ENCODE peak calls at places on chromosome 3, in ten cellular contexts. A is BJ, C is fibroblast of pulmonary artery, Z is AG09309, G is epithelial cell of esophagus, V is WERI-Rb-1, S is stomach, T is NB4, M is HFF-Myc, D is fibroblast of lung. I is an unnamed sample.
A peak's percentile ranks its signal among the peaks of the same experiment; 100 is the strongest.

GRCh38 chr3:16828815-16829214 is 55.9 kb upstream of the PLCL2 start:
- DNase-seq in V (peak; percentile 54), Z (peak; percentile 34), C (peak; percentile 81), T (peak; percentile 48), G (peak; percentile 44), S (peak; percentile 50), M (peak; percentile 15), D (peak; percentile 35), A (no peak), I (peak; percentile 30)

GRCh38 chr3:170038434-170039110 is 777 bp downstream of the GPR160 start:
- DNase-seq in M (no peak), T (peak; percentile 65), A (no peak), G (peak; percentile 7), D (no peak), S (peak; percentile 68), V (peak; percentile 52), C (no peak), Z (no peak), I (no peak)

GRCh38 chr3:186235554-186235953 is 126.5 kb downstream of the DGKG start:
- DNase-seq in T (no peak), V (no peak), S (no peak), D (no peak), G (no peak), Z (no peak), M (no peak), C (no peak), A (no peak), I (no peak)

GRCh38 chr3:68560728-68561127 is 371.6 kb downstream of the TAFA4 start:
- DNase-seq in Z (no peak), A (no peak), M (no peak), T (no peak), C (no peak), S (no peak), V (no peak), G (no peak), D (no peak), I (no peak)

GRCh38 chr3:159832024-159832423 is 156.6 kb upstream of the IL12A start:
- DNase-seq in G (no peak), C (no peak), T (peak; percentile 44), V (no peak), S (no peak), Z (no peak), M (no peak), A (no peak), D (no peak), I (no peak)

GRCh38 chr3:164095279-164095678 is 983.0 kb downstream of the SI start:
- DNase-seq in D (no peak), G (no peak), Z (no peak), T (no peak), M (no peak), A (no peak), C (no peak), S (no peak), V (no peak), I (no peak)

GRCh38 chr3:41288785-41289184 is 89.5 kb downstream of the CTNNB1 start:
- DNase-seq in A (no peak), G (no peak), T (no peak), V (no peak), D (no peak), C (no peak), M (no peak), Z (no peak), S (no peak), I (no peak)

GRCh38 chr3:115110830-115111229 is 36.3 kb downstream of the ZBTB20 start:
- DNase-seq in C (no peak), M (no peak), G (no peak), Z (no peak), A (no peak), S (no peak), T (no peak), D (no peak), V (no peak), I (no peak)

GRCh38 chr3:64229903-64230302 is 4.6 kb upstream of the PRICKLE2 start:
- DNase-seq in M (no peak), S (no peak), T (no peak), A (no peak), D (peak; percentile 81), V (no peak), Z (no peak), C (no peak), G (peak; percentile 54), I (peak; percentile 17)

GRCh38 chr3:18007980-18008379 is 265.5 kb upstream of the TBC1D5 start:
- DNase-seq in C (peak; percentile 42), D (peak; percentile 86), V (no peak), Z (peak; percentile 81), M (no peak), T (no peak), A (peak; percentile 9), G (no peak), S (no peak), I (no peak)

GRCh38 chr3:42256135-42256819 is 9.7 kb downstream of the CCK start:
- DNase-seq in M (no peak), V (no peak), C (peak; percentile 32), A (no peak), S (no peak), T (no peak), G (peak; percentile 86), Z (no peak), D (peak; percentile 87), I (peak; percentile 60)

GRCh38 chr3:173916799-173917198 is 519.3 kb downstream of the NLGN1 start:
- DNase-seq in M (no peak), A (no peak), S (no peak), T (no peak), C (no peak), D (no peak), V (no peak), G (no peak), Z (no peak), I (no peak)

GRCh38 chr3:112926000-112926399 is 48.9 kb downstream of the CD200R1 start:
- DNase-seq in A (no peak), M (no peak), Z (no peak), D (no peak), S (no peak), T (no peak), G (no peak), V (no peak), C (no peak), I (no peak)

GRCh38 chr3:123499316-123499715 is 50.4 kb upstream of the ADCY5 start:
- DNase-seq in V (no peak), M (no peak), D (peak; percentile 77), S (no peak), G (no peak), Z (peak; percentile 24), T (no peak), A (peak; percentile 24), C (peak; percentile 45), I (peak; percentile 60)

GRCh38 chr3:89851974-89852621 is 744.7 kb downstream of the EPHA3 start:
- DNase-seq in S (peak; percentile 45), T (peak; percentile 47), A (no peak), D (peak; percentile 24), M (peak; percentile 2), C (peak; percentile 49), Z (no peak), G (peak; percentile 43), V (peak; percentile 82), I (no peak)

DNA sequence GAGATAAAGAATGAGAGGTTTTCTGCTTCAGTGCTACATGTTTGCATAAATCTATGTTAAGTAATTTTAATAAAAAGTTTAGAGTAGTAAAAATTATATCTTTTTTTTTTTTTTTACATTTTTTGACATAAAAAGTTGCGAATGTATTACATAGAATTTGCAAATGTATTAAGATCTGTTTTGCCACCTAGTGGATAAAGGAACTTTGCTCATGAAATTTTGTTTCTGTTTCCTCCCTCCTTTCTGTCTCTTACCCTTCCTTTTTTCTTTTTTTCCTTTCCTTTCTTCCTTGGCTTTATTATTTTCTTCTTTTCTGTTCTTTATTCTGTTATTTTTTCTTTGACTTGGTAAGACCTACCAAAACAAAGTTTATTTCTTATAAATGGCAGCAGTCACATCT is 58.5 kb upstream of the UTS2B start:
- DNase-seq in V (no peak), C (peak; percentile 50), A (no peak), D (no peak), S (no peak), M (no peak), Z (no peak), G (no peak), T (no peak), I (no peak)
- TF ChIP-seq CTCF in V (no peak), C (peak; percentile 40), A (peak; percentile 15), D (peak; percentile 35), S (peak; percentile 8), M (peak; percentile 4), Z (peak; percentile 31), G (peak; percentile 32), T (no peak), I (peak; percentile 51)

DNA sequence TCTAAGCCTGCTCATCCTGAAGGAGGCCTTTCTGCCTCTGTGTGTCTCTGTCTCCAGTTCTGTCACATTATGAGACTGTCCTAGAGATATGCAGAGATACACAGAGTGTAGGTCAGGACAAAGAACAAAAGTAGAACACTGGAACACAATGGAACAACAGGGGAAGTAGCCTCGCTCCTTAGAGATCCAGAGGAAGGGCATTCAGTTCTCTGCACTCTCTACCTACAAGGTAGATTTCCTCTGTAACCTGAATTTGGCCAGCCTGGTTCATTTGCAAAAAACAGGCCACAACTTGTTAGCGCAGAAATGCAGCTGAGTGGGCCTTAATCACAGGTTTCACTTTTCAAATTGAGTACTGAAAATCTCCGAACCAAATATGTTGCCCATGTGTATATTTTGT is 19.4 kb downstream of the NEK10 start:
- DNase-seq in G (peak; percentile 76), D (no peak), C (no peak), M (no peak), S (no peak), T (no peak), Z (no peak), A (no peak), V (no peak), I (no peak)
- H3K4me3 ChIP-seq in G (no peak overlapping the region), D (no peak overlapping the region), C (no peak overlapping the region), M (no peak overlapping the region), S (no peak overlapping the region), T (no peak overlapping the region), Z (no peak overlapping the region), A (no peak overlapping the region), V (no peak overlapping the region), I (no peak overlapping the region)

GRCh38 chr3:107241217-107241616 is 136.0 kb upstream of the CCDC54 start:
- DNase-seq in Z (no peak), T (peak; percentile 15), V (peak; percentile 29), G (peak; percentile 48), A (no peak), D (peak; percentile 21), S (peak; percentile 32), M (no peak), C (peak; percentile 41), I (peak; percentile 8)
- TF ChIP-seq CTCF in Z (no peak), T (no peak), V (no peak), G (peak; percentile 19), A (peak; percentile 21), D (peak; percentile 10), S (no peak), M (no peak), C (no peak), I (no peak)

DNA sequence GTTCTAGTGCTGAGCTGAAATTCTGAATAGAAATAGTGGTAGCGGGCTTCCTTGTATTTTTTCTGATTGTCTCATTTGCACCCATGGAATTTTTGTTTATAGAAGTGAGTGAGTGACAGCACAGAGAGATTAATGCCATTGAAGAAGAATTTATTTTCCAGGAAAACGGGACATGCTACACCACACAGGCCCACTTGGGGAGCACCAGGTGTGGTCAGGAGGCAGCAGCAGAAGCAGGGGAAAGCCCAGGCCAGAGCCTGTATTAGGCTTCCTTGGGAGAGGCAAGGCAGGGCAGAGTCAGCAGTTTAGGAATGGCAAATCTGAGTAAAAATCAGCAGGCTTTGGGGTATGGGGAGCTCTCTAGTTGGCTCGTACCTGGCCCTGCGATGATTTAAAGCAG is 88.4 kb upstream of the ATP11B start:
- DNase-seq in S (no peak), M (no peak), A (no peak), G (no peak), T (no peak), Z (no peak), V (peak; percentile 19), D (no peak), C (no peak), I (no peak)
- H3K4me3 ChIP-seq in S (no peak overlapping the region), M (no peak overlapping the region), A (no peak overlapping the region), G (no peak overlapping the region), T (no peak overlapping the region), Z (no peak overlapping the region), V (no peak overlapping the region), D (no peak overlapping the region), C (no peak overlapping the region), I (no peak overlapping the region)